ENCODE peak calls at places on chromosomes 12 and 14, in ten cellular contexts. Y, Z, H, B, U, M, T, C, I and L are unnamed samples.

GRCh38 chr14:92692822-92693226 is 55.6 kb downstream of the LGMN start:
- DNase-seq in Y (no peak), Z (peak; percentile 20), H (no peak), B (peak; percentile 31), U (peak; percentile 92), M (no peak), T (no peak), C (no peak), I (no peak), L (peak; percentile 76)

GRCh38 chr14:52002542-52002941 is 13.2 kb downstream of the RTRAF start:
- DNase-seq in Y (no peak), Z (no peak), H (no peak), B (no peak), U (no peak), M (no peak), T (no peak), C (no peak), I (no peak), L (no peak)

GRCh38 chr14:44639986-44640385 is 132.9 kb upstream of the FSCB start:
- DNase-seq in Y (no peak), Z (no peak), H (no peak), B (no peak), U (no peak), M (no peak), T (no peak), C (no peak), I (no peak), L (no peak)

GRCh38 chr14:102516531-102517411 is 7.2 kb upstream of the ANKRD9 start:
- DNase-seq in Y (peak; percentile 83), Z (peak; percentile 55), H (no peak), B (no peak), U (peak; percentile 65), M (no peak), T (no peak), C (peak; percentile 80), I (peak; percentile 45), L (peak; percentile 69)

GRCh38 chr12:42140901-42141300 is 3.8 kb downstream of the GXYLT1 start:
- DNase-seq in Y (no peak), Z (peak; percentile 44), H (no peak), B (no peak), U (no peak), M (no peak), T (no peak), C (no peak), I (no peak), L (no peak)

GRCh38 chr14:54901380-54902142 is 1.1 kb downstream of the GCH1 start:
- DNase-seq in Y (no peak), Z (peak; percentile 28), H (peak; percentile 80), B (no peak), U (peak; percentile 11), M (no peak), T (no peak), C (no peak), I (no peak), L (no peak)

GRCh38 chr12:123750159-123750656 is 11.9 kb upstream of the DNAH10 start:
- DNase-seq in Y (no peak), Z (no peak), H (no peak), B (no peak), U (no peak), M (no peak), T (no peak), C (no peak), I (no peak), L (no peak)

GRCh38 chr14:101369916-101370592 is 191.2 kb upstream of the DIO3 start:
- DNase-seq in Y (no peak), Z (no peak), H (no peak), B (no peak), U (no peak), M (no peak), T (no peak), C (peak; percentile 64), I (no peak), L (peak; percentile 37)

GRCh38 chr14:43981135-43981787 is 525.8 kb downstream of the FSCB start:
- DNase-seq in Y (no peak), Z (no peak), H (no peak), B (no peak), U (no peak), M (no peak), T (no peak), C (no peak), I (no peak), L (no peak)

GRCh38 chr12:2183556-2184541 is 131.1 kb downstream of the CACNA1C start:
- DNase-seq in Y (no peak), Z (peak; percentile 77), H (no peak), B (peak; percentile 35), U (no peak), M (no peak), T (no peak), C (no peak), I (no peak), L (no peak)

GRCh38 chr12:70609739-70610491 is 27.3 kb downstream of the PTPRB start:
- DNase-seq in Y (peak; percentile 39), Z (peak; percentile 73), H (peak; percentile 77), B (peak; percentile 20), U (peak; percentile 14), M (no peak), T (no peak), C (peak; percentile 16), I (no peak), L (no peak)

GRCh38 chr12:88418856-88419497 is 161.3 kb downstream of the KITLG start:
- DNase-seq in Y (no peak), Z (peak; percentile 90), H (no peak), B (no peak), U (no peak), M (no peak), T (no peak), C (no peak), I (no peak), L (no peak)

GRCh38 chr14:94992046-94992445 is 165.3 kb downstream of the DICER1 start:
- DNase-seq in Y (no peak), Z (peak; percentile 39), H (no peak), B (no peak), U (no peak), M (no peak), T (no peak), C (no peak), I (no peak), L (no peak)

GRCh38 chr12:31899136-31899535 is 60.1 kb upstream of the RESF1 start:
- DNase-seq in Y (no peak), Z (no peak), H (no peak), B (no peak), U (no peak), M (no peak), T (no peak), C (no peak), I (no peak), L (no peak)

GRCh38 chr12:65905941-65906471 is 81.7 kb downstream of the HMGA2 start:
- DNase-seq in Y (no peak), Z (no peak), H (no peak), B (no peak), U (no peak), M (no peak), T (no peak), C (no peak), I (no peak), L (no peak)

GRCh38 chr12:72285861-72286260 is 13.7 kb downstream of the TRHDE start:
- DNase-seq in Y (no peak), Z (no peak), H (no peak), B (no peak), U (no peak), M (no peak), T (no peak), C (no peak), I (no peak), L (no peak)

GRCh38 chr12:117367006-117367638 is 5.7 kb upstream of the NOS1 start:
- DNase-seq in Y (peak; percentile 81), Z (peak; percentile 63), H (peak; percentile 86), B (peak; percentile 78), U (peak; percentile 89), M (peak; percentile 0), T (peak; percentile 29), C (peak; percentile 17), I (peak; percentile 30), L (no peak)

GRCh38 chr12:113231275-113232231 is 10.3 kb downstream of the TPCN1 start:
- DNase-seq in Y (no peak), Z (peak; percentile 42), H (peak; percentile 40), B (no peak), U (peak; percentile 54), M (no peak), T (no peak), C (no peak), I (no peak), L (no peak)

GRCh38 chr12:130124605-130125244 is 37.5 kb upstream of the FZD10 start:
- DNase-seq in Y (no peak), Z (no peak), H (no peak), B (no peak), U (no peak), M (no peak), T (no peak), C (no peak), I (no peak), L (no peak)

GRCh38 chr12:103808239-103808880 is 32.7 kb downstream of the NT5DC3 start:
- DNase-seq in Y (no peak), Z (no peak), H (no peak), B (no peak), U (no peak), M (no peak), T (no peak), C (no peak), I (no peak), L (no peak)

GRCh38 chr12:54765652-54766051 is 88.7 kb upstream of the MUCL1 start:
- DNase-seq in Y (no peak), Z (no peak), H (no peak), B (no peak), U (no peak), M (no peak), T (no peak), C (no peak), I (no peak), L (no peak)

GRCh38 chr14:100321473-100322137 is 1.5 kb upstream of the SLC25A47 start:
- DNase-seq in Y (no peak), Z (no peak), H (no peak), B (no peak), U (no peak), M (no peak), T (no peak), C (no peak), I (no peak), L (no peak)

GRCh38 chr14:39395555-39396254 is 36.5 kb downstream of the FBXO33 start:
- DNase-seq in Y (no peak), Z (peak; percentile 34), H (no peak), B (no peak), U (no peak), M (no peak), T (no peak), C (no peak), I (no peak), L (no peak)

GRCh38 chr14:92546347-92547053 is 32.9 kb downstream of the RIN3 start:
- DNase-seq in Y (no peak), Z (peak; percentile 42), H (no peak), B (no peak), U (no peak), M (no peak), T (peak; percentile 42), C (no peak), I (no peak), L (no peak)

GRCh38 chr12:14373202-14373601 is 7.7 kb downstream of the ATF7IP start:
- DNase-seq in Y (no peak), Z (peak; percentile 77), H (no peak), B (no peak), U (no peak), M (no peak), T (peak; percentile 61), C (no peak), I (no peak), L (no peak)

GRCh38 chr12:130144256-130144655 is 18.0 kb upstream of the FZD10 start:
- DNase-seq in Y (no peak), Z (no peak), H (no peak), B (no peak), U (no peak), M (no peak), T (no peak), C (no peak), I (no peak), L (no peak)

GRCh38 chr14:65214741-65215140 is 112.4 kb upstream of the MAX start:
- DNase-seq in Y (no peak), Z (no peak), H (peak; percentile 37), B (no peak), U (no peak), M (no peak), T (no peak), C (no peak), I (no peak), L (no peak)

GRCh38 chr12:124567035-124567672 is at the start of gene NCOR2:
- DNase-seq in Y (peak; percentile 37), Z (peak; percentile 62), H (no peak), B (no peak), U (peak; percentile 41), M (no peak), T (no peak), C (peak; percentile 74), I (no peak), L (no peak)